ENCODE peak calls at places on chromosomes 3 and 15, in five cellular contexts. J is ascending aorta, O is AG04450, N is HCT116, L is transverse colon. I is an unnamed sample.

GRCh38 chr15:97141360-97141759 is 810.9 kb downstream of the NR2F2 start:
- DNase-seq in N (no peak), J (no peak), L (no peak), O (no peak), I (no peak)

GRCh38 chr3:156635973-156636372 is 38.4 kb upstream of the TIPARP start:
- DNase-seq in O (no peak), J (no peak), N (no peak), L (no peak), I (no peak)

GRCh38 chr3:55571913-55572312 is 84.8 kb upstream of the WNT5A start:
- DNase-seq in J (no peak), L (peak), N (no peak), O (no peak), I (no peak)

GRCh38 chr15:45919806-45920205 is 285.0 kb downstream of the SQOR start:
- DNase-seq in J (no peak), N (no peak), O (no peak), L (no peak), I (peak)

GRCh38 chr15:79582650-79583049 is 150.5 kb downstream of the MINAR1 start:
- DNase-seq in N (no peak), J (no peak), O (no peak), L (no peak), I (no peak)

GRCh38 chr3:44026224-44026865 is 215.3 kb upstream of the TOPAZ1 start:
- DNase-seq in O (no peak), N (no peak), L (no peak), J (no peak), I (peak)

GRCh38 chr3:130263708-130264107 is 81.8 kb upstream of the COL6A5 start:
- DNase-seq in N (no peak), O (no peak), L (no peak), J (no peak), I (no peak)

GRCh38 chr3:189340680-189341460 is 169.1 kb downstream of the TPRG1 start:
- DNase-seq in O (no peak), J (no peak), N (peak), L (no peak), I (no peak)

GRCh38 chr3:169769287-169770181 is at the start of gene ACTRT3:
- DNase-seq in O (no peak), L (peak), N (peak), J (no peak), I (peak)

GRCh38 chr3:188294823-188295487 is 141.0 kb downstream of the LPP start:
- DNase-seq in O (peak), L (no peak), N (peak), J (no peak), I (peak)

GRCh38 chr15:74548236-74548635 is 7.2 kb downstream of the ARID3B start:
- DNase-seq in N (no peak), O (no peak), J (no peak), L (no peak), I (no peak)

GRCh38 chr3:104385421-104385820 is 981.3 kb upstream of the ALCAM start:
- DNase-seq in L (no peak), O (no peak), N (no peak), J (no peak), I (no peak)

GRCh38 chr15:77083381-77084160 is 12.7 kb upstream of the TSPAN3 start:
- DNase-seq in N (no peak), O (no peak), J (peak), L (peak), I (peak)

GRCh38 chr15:84598993-84599392 is 1.8 kb upstream of the ZSCAN2 start:
- DNase-seq in N (peak), J (no peak), O (peak), L (peak), I (peak)

GRCh38 chr15:88610756-88611231 is 10.3 kb upstream of the AEN start:
- DNase-seq in J (no peak), L (no peak), N (no peak), O (no peak), I (no peak)

GRCh38 chr3:58353722-58354553 is 21.2 kb downstream of the PXK start:
- DNase-seq in J (no peak), L (no peak), O (no peak), N (no peak), I (no peak)

GRCh38 chr15:29207027-29207757 is 62.4 kb downstream of the NSMCE3 start:
- DNase-seq in L (no peak), J (no peak), N (no peak), O (no peak), I (no peak)

GRCh38 chr15:29207758-29208108 is 61.9 kb downstream of the NSMCE3 start:
- DNase-seq in J (no peak), N (no peak), O (no peak), L (no peak), I (no peak)

GRCh38 chr15:29204356-29204755 is 65.3 kb downstream of the NSMCE3 start:
- DNase-seq in O (no peak), L (no peak), N (no peak), J (no peak), I (no peak)

DNA sequence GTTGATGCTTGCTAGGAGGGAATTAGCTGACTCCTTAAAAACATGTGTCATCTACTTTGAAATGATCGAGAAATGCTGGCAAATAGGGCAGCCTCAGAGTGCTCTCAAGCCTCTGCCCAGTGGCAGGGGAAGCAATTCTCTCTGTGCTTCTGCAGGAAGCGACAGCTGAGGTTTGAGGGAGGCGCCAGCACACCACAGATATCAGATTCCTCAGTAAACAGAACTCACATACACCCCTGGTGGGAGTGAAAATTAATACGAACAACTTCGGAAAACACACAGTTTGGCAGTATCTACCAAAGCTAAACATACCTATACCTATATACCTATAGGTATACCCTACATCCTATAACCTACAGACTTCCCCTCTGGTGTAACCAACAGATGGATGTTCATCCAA is 61.3 kb downstream of the NSMCE3 start:
- DNase-seq in N (no peak), L (no peak), J (no peak), O (no peak), I (peak)
- TF ChIP-seq CTCF in N (no peak), L (no peak), J (no peak), O (no peak), I (no peak)

DNA sequence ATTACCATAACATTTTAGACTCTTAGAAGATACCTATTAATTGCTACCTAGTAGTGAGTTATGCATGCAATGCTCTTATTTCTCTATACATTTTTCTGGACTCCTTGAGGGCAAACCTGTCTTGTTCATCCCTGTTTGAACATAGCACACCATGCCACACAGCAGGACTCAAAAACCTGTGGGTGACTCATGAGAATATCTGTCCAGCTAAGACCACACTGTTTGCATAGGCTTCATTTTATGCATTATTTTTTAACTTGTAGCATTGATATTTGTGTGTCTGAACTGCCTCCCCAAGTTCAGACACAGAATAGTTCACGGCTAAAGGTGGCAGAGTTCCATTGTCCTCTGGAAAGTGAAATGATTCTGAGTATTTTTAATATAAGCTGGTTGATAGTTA is 1.8 kb downstream of the LMCD1 start:
- DNase-seq in L (no peak), N (no peak), O (no peak), J (no peak), I (no peak)
- H3K27ac ChIP-seq in L (peak), N (no peak), O (no peak), J (peak), I (no peak)

DNA sequence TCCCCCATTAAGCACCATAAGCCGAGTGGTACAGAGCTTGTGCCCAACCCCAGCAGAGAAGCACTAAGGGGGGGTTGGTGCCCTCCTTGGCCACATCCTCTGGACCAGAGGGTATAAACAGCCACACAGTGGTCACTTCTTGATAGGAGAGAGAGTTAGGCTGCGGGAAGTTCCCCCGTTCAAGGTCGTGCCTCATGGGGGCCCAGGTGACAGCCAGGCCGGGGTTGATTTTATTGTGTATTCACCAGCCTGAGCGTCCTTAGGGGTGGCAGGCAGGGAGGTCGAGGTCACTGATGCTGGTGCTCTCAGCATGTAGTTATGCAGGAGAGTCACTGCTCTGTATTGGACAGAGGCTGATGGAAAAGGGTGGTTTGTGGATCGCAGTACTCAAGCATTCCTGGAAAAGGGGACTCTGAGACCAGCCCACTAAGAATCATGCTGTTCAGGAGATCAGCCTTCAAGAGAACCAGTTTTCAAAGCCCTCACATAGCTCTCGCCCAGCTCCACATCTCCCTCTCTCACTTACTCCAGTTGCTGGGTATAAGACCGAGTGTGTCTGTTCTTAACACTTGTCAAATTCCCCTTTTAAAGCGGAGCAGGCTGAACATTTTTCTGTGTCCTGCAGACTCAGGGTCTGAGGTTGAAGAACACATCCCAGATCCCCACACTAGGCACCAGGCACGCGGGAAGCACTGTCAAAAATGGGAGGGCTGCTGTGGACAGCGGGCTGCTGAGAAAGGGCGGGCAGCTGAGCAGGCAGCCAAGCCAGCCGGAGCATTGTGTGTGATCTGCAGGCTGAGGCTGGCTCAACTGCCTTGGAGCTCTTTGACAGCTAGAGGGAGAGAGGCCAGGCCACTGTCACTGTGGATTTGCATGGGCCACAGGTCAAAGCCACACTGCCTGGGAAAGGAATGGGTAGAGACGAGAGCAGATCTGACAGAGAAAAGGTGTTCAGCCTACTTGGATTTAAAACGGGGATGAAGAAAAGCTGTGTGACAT is 279.3 kb upstream of the LRRFIP2 start:
- DNase-seq in O (no peak), J (no peak), L (peak), N (no peak), I (no peak)
- TF ChIP-seq CTCF in O (no peak), J (no peak), L (peak), N (no peak), I (no peak)

GRCh38 chr3:111802700-111803099 is 56.4 kb upstream of the PHLDB2 start:
- DNase-seq in L (no peak), O (no peak), J (no peak), N (no peak), I (no peak)

GRCh38 chr3:111799951-111800350 is 59.1 kb upstream of the PHLDB2 start:
- DNase-seq in J (no peak), L (no peak), N (no peak), O (no peak), I (no peak)

GRCh38 chr3:111801697-111802655 is 57.1 kb upstream of the PHLDB2 start:
- DNase-seq in J (no peak), N (no peak), O (peak), L (no peak), I (peak)

GRCh38 chr3:111803123-111803593 is 55.9 kb upstream of the PHLDB2 start:
- DNase-seq in N (peak), L (peak), J (peak), O (peak), I (peak)

DNA sequence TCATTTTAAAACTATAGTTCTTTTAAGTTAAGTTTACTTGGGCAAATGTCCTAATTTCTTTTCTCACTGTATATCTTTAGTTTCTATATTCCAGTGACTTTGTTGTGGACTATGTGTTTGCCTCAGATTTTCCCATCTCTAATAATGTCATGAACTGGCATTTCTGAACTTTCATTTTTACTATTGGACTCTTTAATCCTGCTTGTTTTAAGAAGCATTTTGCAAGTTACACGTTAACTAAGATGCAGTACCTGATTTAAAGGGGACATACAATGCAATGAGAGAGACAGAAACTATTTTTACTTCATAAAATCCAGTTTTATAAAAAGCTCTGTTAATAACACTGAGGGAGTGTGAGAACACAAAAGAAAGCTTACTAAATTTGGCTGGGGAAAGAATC is 58.6 kb upstream of the PHLDB2 start:
- DNase-seq in N (no peak), L (no peak), O (no peak), J (no peak), I (no peak)
- H3K27ac ChIP-seq in N (no peak), L (peak), O (no peak), J (no peak), I (peak)

GRCh38 chr3:72889310-72890165 is 1.7 kb downstream of the GXYLT2 start:
- DNase-seq in L (no peak), N (no peak), O (no peak), J (no peak), I (no peak)

GRCh38 chr3:72887378-72887722 is 496 bp upstream of the GXYLT2 start:
- DNase-seq in N (no peak), L (no peak), O (no peak), J (no peak), I (no peak)

GRCh38 chr3:72890166-72890925 is 2.5 kb downstream of the GXYLT2 start:
- DNase-seq in O (no peak), J (no peak), N (no peak), L (no peak), I (no peak)

GRCh38 chr3:72888546-72889309 is 882 bp downstream of the GXYLT2 start:
- DNase-seq in J (no peak), L (peak), N (no peak), O (no peak), I (no peak)

GRCh38 chr3:72887723-72888545 is at the start of gene GXYLT2:
- DNase-seq in N (no peak), O (no peak), J (no peak), L (peak), I (no peak)
- TF ChIP-seq CTCF in N (no peak), O (no peak), J (no peak), L (no peak), I (peak)

GRCh38 chr3:149000207-149000745 is 8.9 kb downstream of the GYG1 start:
- DNase-seq in O (no peak), N (no peak), L (no peak), J (no peak), I (no peak)
- H3K27ac ChIP-seq in O (no peak), N (no peak), L (no peak), J (no peak), I (no peak)

GRCh38 chr15:52466134-52466701 is 62.5 kb downstream of the MYO5A start:
- DNase-seq in N (no peak), J (peak), L (peak), O (no peak), I (no peak)

GRCh38 chr15:52464040-52464439 is 64.6 kb downstream of the MYO5A start:
- DNase-seq in O (no peak), N (no peak), L (no peak), J (no peak), I (no peak)

GRCh38 chr15:52464478-52464877 is 64.2 kb downstream of the MYO5A start:
- DNase-seq in J (no peak), L (no peak), N (no peak), O (no peak), I (no peak)

GRCh38 chr15:52462806-52463360 is 65.8 kb downstream of the MYO5A start:
- DNase-seq in O (no peak), L (no peak), J (no peak), N (no peak), I (no peak)

DNA sequence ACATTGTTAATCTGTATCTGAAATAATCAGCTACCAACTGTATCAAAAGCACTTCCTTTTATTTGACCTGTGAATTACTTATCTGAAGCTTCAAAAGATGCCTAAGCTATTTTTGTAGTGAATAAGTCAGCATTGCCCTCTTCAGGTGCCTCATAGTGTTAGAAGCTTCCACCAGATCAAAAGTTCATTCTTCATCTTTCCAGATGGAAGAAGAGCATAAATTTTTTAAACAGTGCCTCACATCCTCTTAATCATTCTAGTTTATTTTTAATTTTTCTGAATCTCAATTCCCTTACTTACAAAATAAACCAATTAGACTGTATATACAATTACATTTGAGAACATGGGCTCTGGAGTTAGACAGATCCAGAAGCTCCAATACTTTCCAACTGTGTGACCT is 65.0 kb downstream of the MYO5A start:
- DNase-seq in N (no peak), J (no peak), O (no peak), L (no peak), I (no peak)
- TF ChIP-seq CTCF in N (peak), J (no peak), O (peak), L (no peak), I (peak)

DNA sequence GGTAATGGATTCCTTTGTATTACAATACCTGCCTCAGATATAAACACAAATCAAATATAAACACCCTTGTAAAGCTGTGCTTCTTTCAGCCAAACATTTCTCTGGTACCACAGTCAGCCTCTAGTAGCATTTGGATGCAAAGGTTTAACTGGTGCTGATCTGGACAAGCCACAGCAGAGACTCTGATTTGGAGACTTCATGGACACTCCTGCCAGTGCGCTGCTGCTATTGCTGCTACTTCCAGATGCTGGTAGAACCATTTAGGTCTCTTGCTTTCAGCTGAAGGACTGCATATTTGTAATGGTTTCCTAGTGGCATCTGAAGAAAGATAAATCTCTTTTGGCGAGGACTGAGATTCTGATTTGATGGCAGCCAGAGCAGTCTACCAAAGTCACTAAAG is 36.9 kb downstream of the NCK1 start:
- DNase-seq in J (no peak), O (no peak), N (no peak), L (no peak), I (no peak)
- H3K27ac ChIP-seq in J (no peak), O (no peak), N (no peak), L (peak), I (no peak)

I was measured in RWPE1.